ENCODE peak calls at places on chromosomes 11 and 22, in eight cellular contexts. A is H54, L is sigmoid colon, U is HCT116, I is adrenal gland, M is stomach, O is GM12891, Q is IMR-90. V is an unnamed sample.

GRCh38 chr11:102957953-102958352 is 2.4 kb upstream of the MMP13 start:
- DNase-seq in A (no peak), L (no peak), U (no peak), I (no peak), M (no peak), O (no peak), Q (no peak), V (no peak)

GRCh38 chr11:75547617-75548054 is 14.4 kb upstream of the SERPINH1 start:
- DNase-seq in A (peak; percentile 76), L (peak; percentile 89), U (no peak), I (peak; percentile 71), M (peak; percentile 74), O (no peak), Q (peak; percentile 65), V (no peak)

GRCh38 chr22:40838486-40838885 is 18.0 kb downstream of the ST13 start:
- DNase-seq in A (no peak), L (no peak), U (no peak), I (no peak), M (no peak), O (no peak), Q (no peak), V (no peak)

GRCh38 chr11:78370406-78371172 is 47.0 kb downstream of the GAB2 start:
- DNase-seq in A (peak; percentile 19), L (no peak), U (no peak), I (no peak), M (no peak), O (no peak), Q (peak; percentile 41), V (no peak)

GRCh38 chr22:30947163-30947820 is 21.3 kb downstream of the MORC2 start:
- DNase-seq in A (no peak), L (no peak), U (no peak), I (no peak), M (no peak), O (no peak), Q (no peak), V (no peak)

GRCh38 chr11:5380740-5381342 is 2.8 kb upstream of the OR51M1 start:
- DNase-seq in A (peak; percentile 35), L (no peak), U (peak; percentile 36), I (peak; percentile 58), M (peak; percentile 54), O (peak; percentile 17), Q (peak; percentile 77), V (no peak)

GRCh38 chr11:3994030-3994640 is 100.5 kb upstream of the RRM1 start:
- DNase-seq in A (no peak), L (no peak), U (no peak), I (no peak), M (no peak), O (no peak), Q (peak; percentile 16), V (no peak)

GRCh38 chr11:86186420-86186819 is 58.1 kb upstream of the EED start:
- DNase-seq in A (no peak), L (no peak), U (no peak), I (no peak), M (no peak), O (no peak), Q (no peak), V (no peak)

GRCh38 chr22:46956498-46957215 is 194.2 kb downstream of the TBC1D22A start:
- DNase-seq in A (no peak), L (peak; percentile 47), U (no peak), I (no peak), M (peak; percentile 21), O (no peak), Q (no peak), V (no peak)

GRCh38 chr22:46959369-46959768 is 196.9 kb downstream of the TBC1D22A start:
- DNase-seq in A (no peak), L (peak; percentile 36), U (no peak), I (no peak), M (no peak), O (no peak), Q (no peak), V (no peak)

GRCh38 chr22:46957521-46957920 is 195.1 kb downstream of the TBC1D22A start:
- DNase-seq in A (no peak), L (peak; percentile 45), U (no peak), I (no peak), M (peak; percentile 4), O (no peak), Q (no peak), V (no peak)

GRCh38 chr22:46958191-46958590 is 195.7 kb downstream of the TBC1D22A start:
- DNase-seq in A (no peak), L (peak; percentile 39), U (no peak), I (no peak), M (no peak), O (no peak), Q (no peak), V (no peak)

GRCh38 chr22:46958649-46959048 is 196.2 kb downstream of the TBC1D22A start:
- DNase-seq in A (no peak), L (no peak), U (no peak), I (no peak), M (no peak), O (no peak), Q (no peak), V (no peak)
- TF ChIP-seq POLR2A in A (no peak), L (no peak), U (no peak), I (no peak), M (no peak), O (no peak), Q (no peak), V (no peak)

GRCh38 chr11:6481012-6481923 is at the start of the genes ARFIP2 and TIMM10B:
- DNase-seq in A (peak; percentile 100), L (peak; percentile 99), U (peak; percentile 94), I (peak; percentile 97), M (peak; percentile 99), O (peak; percentile 98), Q (peak; percentile 98), V (peak; percentile 100)

GRCh38 chr11:6482431-6482830 is 1.1 kb downstream of the TIMM10B start:
- DNase-seq in A (no peak), L (no peak), U (no peak), I (no peak), M (no peak), O (no peak), Q (no peak), V (no peak)

GRCh38 chr11:6480299-6480914 is 724 bp downstream of the ARFIP2 start:
- DNase-seq in A (no peak), L (no peak), U (no peak), I (peak; percentile 32), M (peak; percentile 40), O (no peak), Q (no peak), V (no peak)

GRCh38 chr11:6483015-6483414 is 1.7 kb downstream of the TIMM10B start:
- DNase-seq in A (no peak), L (no peak), U (no peak), I (no peak), M (no peak), O (no peak), Q (no peak), V (no peak)

GRCh38 chr11:6481924-6482275 is 599 bp downstream of the TIMM10B start:
- DNase-seq in A (no peak), L (no peak), U (no peak), I (no peak), M (no peak), O (no peak), Q (no peak), V (peak; percentile 87)
- TF ChIP-seq POLR2A in A (no peak), L (no peak), U (no peak), I (no peak), M (no peak), O (no peak), Q (no peak), V (no peak)

DNA sequence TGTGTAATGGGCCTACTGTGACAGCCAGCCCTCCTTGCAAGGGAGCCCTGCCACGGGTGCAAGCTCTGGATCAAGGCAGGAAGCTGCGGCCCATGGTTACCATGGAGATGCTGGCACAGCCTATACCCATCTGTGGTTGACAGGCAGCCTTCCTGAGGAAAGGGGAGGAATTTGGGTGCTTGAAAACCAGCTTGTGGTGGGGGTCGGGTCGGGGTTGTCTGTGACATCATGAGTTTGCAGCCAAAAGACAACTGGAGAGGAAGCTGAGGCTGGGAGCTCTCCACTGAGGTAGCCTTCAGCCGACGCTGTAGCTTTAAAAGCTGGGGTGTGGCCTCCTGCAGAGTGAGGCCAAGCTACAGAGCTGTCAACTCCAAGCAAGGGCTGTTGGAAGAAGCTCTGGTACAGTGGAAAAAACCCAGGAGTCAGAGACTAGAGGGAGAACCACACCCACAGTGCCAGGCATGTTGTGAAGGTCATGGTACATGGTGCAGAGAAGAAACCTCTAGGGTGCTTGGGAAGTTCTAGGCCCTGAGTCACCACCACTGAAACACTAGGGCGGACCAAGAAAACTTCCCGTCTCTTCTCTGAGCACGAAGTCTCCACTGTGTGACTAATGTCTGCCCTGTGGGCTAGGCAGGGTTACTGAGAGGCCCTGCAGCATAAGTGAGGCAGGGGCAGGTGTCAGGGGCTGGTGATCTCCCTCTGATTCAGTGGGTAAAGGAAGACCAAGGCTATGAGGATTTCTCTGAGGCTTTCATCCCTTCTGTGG is 10.8 kb upstream of the LDHA start:
- DNase-seq in A (peak; percentile 76), L (peak; percentile 93), U (peak; percentile 84), I (peak; percentile 82), M (peak; percentile 76), O (peak; percentile 43), Q (peak; percentile 96), V (peak; percentile 87)
- TF ChIP-seq POLR2A in A (peak; percentile 38), L (no peak), U (no peak), I (peak; percentile 60), M (no peak), O (no peak), Q (no peak), V (no peak)

GRCh38 chr22:19987394-19988306 is 29.0 kb downstream of the ARVCF start:
- DNase-seq in A (no peak), L (no peak), U (no peak), I (no peak), M (no peak), O (no peak), Q (no peak), V (no peak)

GRCh38 chr22:19984851-19985811 is 31.5 kb downstream of the ARVCF start:
- DNase-seq in A (no peak), L (no peak), U (no peak), I (no peak), M (no peak), O (no peak), Q (no peak), V (peak; percentile 67)

GRCh38 chr22:19988331-19988808 is 28.3 kb downstream of the ARVCF start:
- DNase-seq in A (no peak), L (no peak), U (no peak), I (no peak), M (no peak), O (no peak), Q (no peak), V (no peak)

GRCh38 chr22:19986011-19986409 is 30.6 kb downstream of the ARVCF start:
- DNase-seq in A (no peak), L (no peak), U (no peak), I (no peak), M (no peak), O (no peak), Q (no peak), V (no peak)

DNA sequence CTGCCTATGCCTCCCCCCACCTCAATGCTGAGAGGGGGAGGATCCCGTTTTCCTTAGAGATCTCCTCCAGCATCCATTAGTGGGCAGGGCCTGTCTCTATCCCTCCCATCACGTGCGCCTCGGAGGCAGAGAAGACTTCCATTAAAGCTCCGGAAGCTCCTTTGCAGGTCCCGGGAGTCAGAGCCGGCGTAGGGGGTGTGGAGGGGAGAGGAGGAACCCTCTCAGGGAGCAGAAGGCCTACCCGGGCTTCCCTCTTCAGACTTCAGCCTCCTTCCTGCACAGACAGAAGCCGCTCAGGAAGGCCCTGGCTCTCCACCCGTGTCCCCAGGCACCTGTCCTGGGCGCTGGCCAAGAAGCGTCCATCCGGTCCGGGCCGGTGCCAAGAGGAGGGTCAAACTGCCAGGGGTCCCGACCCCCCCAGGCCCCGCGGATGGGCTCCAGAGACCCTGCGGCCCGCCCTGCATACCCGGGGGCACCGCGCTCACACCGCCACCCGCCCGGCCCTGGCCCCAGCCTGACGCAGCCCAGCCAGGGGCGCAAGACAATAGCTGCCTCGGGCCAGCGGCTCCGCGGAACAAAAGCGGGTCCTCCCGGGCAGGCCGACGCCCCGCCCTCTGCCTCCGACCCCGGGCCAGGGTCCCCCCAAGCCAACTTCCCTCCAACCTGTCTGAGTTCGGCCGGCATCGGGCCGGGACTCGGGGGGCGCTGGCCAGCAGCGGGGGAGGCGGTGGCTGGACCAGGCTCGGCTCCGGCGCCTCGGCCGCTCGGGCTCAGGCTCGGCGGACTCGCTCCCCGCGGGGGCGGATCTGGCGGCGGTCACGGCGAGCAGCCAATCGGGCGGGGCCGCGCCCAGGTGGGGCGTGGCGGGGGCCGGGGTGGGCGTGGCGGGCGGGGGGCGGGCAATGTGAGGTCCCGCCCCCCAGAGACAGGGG is 29.9 kb downstream of the ARVCF start:
- DNase-seq in A (peak; percentile 75), L (peak; percentile 89), U (no peak), I (peak; percentile 79), M (peak; percentile 79), O (peak; percentile 100), Q (peak; percentile 61), V (peak; percentile 91)
- TF ChIP-seq POLR2A in A (peak; percentile 18), L (peak; percentile 48), U (peak; percentile 31), I (peak; percentile 76), M (no peak), O (no peak), Q (peak; percentile 61), V (no peak)